ENCODE peak calls at places on chromosome 9, in four cellular contexts. L is CD4-positive, alpha-beta memory T cell; G is CD8-positive, alpha-beta T cell; F is right cardiac atrium. I is an unnamed sample.
A peak's percentile ranks its signal among the peaks of the same experiment; 100 is the strongest.

GRCh38 chr9:77020438-77021264 is 1.2 kb downstream of the FOXB2 start:
- DNase-seq in G (no peak), L (no peak), F (peak; percentile 52), I (no peak)

GRCh38 chr9:34375901-34376595 is 650 bp downstream of the MYORG start:
- DNase-seq in L (peak; percentile 71), F (no peak), G (peak; percentile 70), I (peak; percentile 76)

GRCh38 chr9:764105-764524 is 77.4 kb upstream of the DMRT1 start:
- DNase-seq in G (peak; percentile 48), F (peak; percentile 81), L (no peak), I (peak; percentile 11)

GRCh38 chr9:124449381-124450151 is 685 bp upstream of the ADGRD2 start:
- DNase-seq in F (no peak), G (no peak), L (no peak), I (no peak)

GRCh38 chr9:122821278-122821952 is 7.0 kb downstream of the PDCL start:
- DNase-seq in F (no peak), L (no peak), G (no peak), I (no peak)

GRCh38 chr9:34185778-34186551 is 7.1 kb downstream of the UBAP1 start:
- DNase-seq in F (no peak), L (peak; percentile 61), G (peak; percentile 40), I (no peak)

GRCh38 chr9:3441197-3441816 is 84.5 kb downstream of the RFX3 start:
- DNase-seq in F (no peak), G (no peak), L (peak; percentile 50), I (peak; percentile 4)

GRCh38 chr9:125189011-125189360 is 617 bp downstream of the PPP6C start:
- DNase-seq in G (peak; percentile 59), F (peak; percentile 75), L (peak; percentile 57), I (peak; percentile 47)

GRCh38 chr9:86741311-86742215 is 205.7 kb downstream of the GAS1 start:
- DNase-seq in L (no peak), G (no peak), F (no peak), I (no peak)

GRCh38 chr9:12703996-12704395 is 10.8 kb downstream of the TYRP1 start:
- DNase-seq in F (no peak), G (no peak), L (no peak), I (no peak)

GRCh38 chr9:129598089-129598596 is 22.8 kb downstream of the C9orf50 start:
- DNase-seq in G (no peak), L (no peak), F (peak; percentile 47), I (no peak)

GRCh38 chr9:129596541-129597328 is 24.2 kb downstream of the C9orf50 start:
- DNase-seq in F (peak; percentile 87), G (no peak), L (no peak), I (no peak)

GRCh38 chr9:129595903-129596540 is 24.9 kb downstream of the C9orf50 start:
- DNase-seq in L (no peak), G (no peak), F (peak; percentile 66), I (no peak)

GRCh38 chr9:129595323-129595741 is 25.6 kb downstream of the C9orf50 start:
- DNase-seq in G (no peak), F (peak; percentile 29), L (no peak), I (no peak)

GRCh38 chr9:129597355-129598088 is 23.4 kb downstream of the C9orf50 start:
- DNase-seq in G (peak; percentile 62), F (peak; percentile 90), L (peak; percentile 60), I (no peak)
- H3K4me3 ChIP-seq in G (peak overlapping the region; percentile 32), F (peak overlapping the region; percentile 48), L (peak overlapping the region; percentile 45), I (peak overlapping the region; percentile 36)

GRCh38 chr9:94083384-94083783 is 880 bp upstream of the PTPDC1 start:
- DNase-seq in L (no peak), F (no peak), G (no peak), I (no peak)

GRCh38 chr9:94086961-94087360 is 2.7 kb downstream of the PTPDC1 start:
- DNase-seq in G (no peak), L (no peak), F (no peak), I (no peak)

GRCh38 chr9:94085062-94085639 is 887 bp downstream of the PTPDC1 start:
- DNase-seq in G (no peak), F (no peak), L (no peak), I (no peak)

GRCh38 chr9:94084314-94084713 is at the start of gene PTPDC1:
- DNase-seq in G (no peak), L (no peak), F (no peak), I (no peak)

GRCh38 chr9:94086468-94086867 is 2.2 kb downstream of the PTPDC1 start:
- DNase-seq in L (no peak), F (no peak), G (no peak), I (no peak)
- H3K4me1 ChIP-seq in L (no peaks in the 10 kb centered on the region), F (peaks cover 4% of the 10 kb centered on the region), G (no peaks in the 10 kb centered on the region), I (no peaks in the 10 kb centered on the region)

GRCh38 chr9:126532489-126532888 is 81.2 kb upstream of the LMX1B start:
- DNase-seq in L (no peak), G (no peak), F (no peak), I (no peak)

GRCh38 chr9:126536131-126536530 is 77.6 kb upstream of the LMX1B start:
- DNase-seq in G (no peak), F (no peak), L (no peak), I (no peak)

GRCh38 chr9:126532951-126533910 is 80.5 kb upstream of the LMX1B start:
- DNase-seq in L (no peak), G (no peak), F (no peak), I (no peak)

GRCh38 chr9:126533911-126534300 is 79.8 kb upstream of the LMX1B start:
- DNase-seq in L (no peak), F (no peak), G (no peak), I (no peak)

GRCh38 chr9:126534431-126535186 is 79.1 kb upstream of the LMX1B start:
- DNase-seq in L (no peak), F (no peak), G (no peak), I (no peak)
- H3K4me3 ChIP-seq in L (no peak overlapping the region), F (no peak overlapping the region), G (no peak overlapping the region), I (no peak overlapping the region)

GRCh38 chr9:136243631-136244030 is 2.0 kb downstream of the QSOX2 start:
- DNase-seq in L (no peak), G (no peak), F (no peak), I (no peak)
- H3K4me1 ChIP-seq in L (peaks cover 35% of the 10 kb centered on the region), G (peaks cover 35% of the 10 kb centered on the region), F (peaks cover 14% of the 10 kb centered on the region), I (peaks cover 28% of the 10 kb centered on the region)

GRCh38 chr9:81146684-81147337 is 542.5 kb downstream of the TLE1 start:
- DNase-seq in L (no peak), F (no peak), G (no peak), I (no peak)
- H3K4me3 ChIP-seq in L (no peak overlapping the region), F (no peak overlapping the region), G (no peak overlapping the region), I (no peak overlapping the region)

I was measured in CD8-positive, alpha-beta memory T cell.